ENCODE peak calls at places on chromosomes 5 and 9, in nine cellular contexts. M is cardiac fibroblast, Q is mucosa of descending colon, N is left ventricle myocardium inferior, C is brain microvascular endothelial cell, A is AG04450, H is natural killer cell, P is WTC11, W is GM06990. S is an unnamed sample.

GRCh38 chr5:79613571-79613970 is 1.3 kb downstream of the TENT2 start:
- DNase-seq in H (no peak), A (no peak), C (no peak), P (no peak), N (no peak), W (no peak), M (peak; percentile 9), Q (no peak), S (peak; percentile 1)

GRCh38 chr5:146001544-146002185 is 65.3 kb downstream of the SH3RF2 start:
- DNase-seq in M (no peak), W (no peak), P (no peak), C (no peak), A (no peak), H (no peak), N (no peak), Q (no peak), S (peak; percentile 50)

GRCh38 chr9:77820293-77820954 is 172.3 kb upstream of the GNA14 start:
- DNase-seq in C (peak; percentile 74), P (no peak), Q (no peak), M (peak; percentile 89), N (no peak), H (no peak), A (peak; percentile 10), W (no peak), S (peak; percentile 52)

GRCh38 chr9:114000671-114001409 is 77.3 kb downstream of the AMBP start:
- DNase-seq in C (no peak), N (no peak), Q (no peak), M (no peak), A (no peak), H (peak; percentile 9), P (no peak), W (no peak), S (no peak)

GRCh38 chr9:116073826-116074225 is 79.8 kb upstream of the PAPPA start:
- DNase-seq in N (no peak), W (no peak), P (no peak), Q (no peak), M (peak; percentile 81), A (no peak), C (peak; percentile 16), H (no peak), S (peak; percentile 82)

GRCh38 chr9:130054820-130055219 is 1.1 kb downstream of the GPR107 start:
- DNase-seq in W (no peak), C (no peak), N (no peak), M (no peak), P (no peak), Q (no peak), H (no peak), A (no peak), S (no peak)

GRCh38 chr5:145341842-145342241 is 493.3 kb downstream of the PRELID2 start:
- DNase-seq in W (no peak), A (no peak), H (no peak), P (no peak), C (peak; percentile 16), Q (no peak), N (no peak), M (peak; percentile 43), S (peak; percentile 14)

GRCh38 chr9:112242147-112242804 is 67.2 kb upstream of the SUSD1 start:
- DNase-seq in N (no peak), W (no peak), P (no peak), M (no peak), C (no peak), Q (no peak), H (no peak), A (no peak), S (no peak)

GRCh38 chr9:134776080-134776796 is 104.4 kb upstream of the FCN2 start:
- DNase-seq in A (peak; percentile 29), C (no peak), M (no peak), Q (no peak), H (no peak), W (no peak), P (no peak), N (no peak), S (no peak)

GRCh38 chr9:83027153-83027867 is 35.6 kb downstream of the RASEF start:
- DNase-seq in H (no peak), C (peak; percentile 92), P (no peak), W (no peak), M (peak; percentile 88), N (no peak), A (no peak), Q (no peak), S (peak; percentile 84)

GRCh38 chr9:93681316-93682154 is 105.2 kb downstream of the PHF2 start:
- DNase-seq in W (no peak), C (no peak), P (no peak), M (no peak), H (peak; percentile 14), Q (no peak), N (peak; percentile 7), A (no peak), S (no peak)

GRCh38 chr9:93682155-93682968 is 106.0 kb downstream of the PHF2 start:
- DNase-seq in N (peak; percentile 60), H (peak; percentile 19), P (peak; percentile 94), W (no peak), A (no peak), C (peak; percentile 43), Q (no peak), M (peak; percentile 62), S (peak; percentile 61)

GRCh38 chr9:93678199-93679019 is 102.0 kb downstream of the PHF2 start:
- DNase-seq in P (peak; percentile 3), W (no peak), C (no peak), H (no peak), Q (peak; percentile 38), M (no peak), N (peak; percentile 10), A (no peak), S (no peak)

GRCh38 chr9:93679536-93680444 is 103.4 kb downstream of the PHF2 start:
- DNase-seq in Q (no peak), H (peak; percentile 10), N (peak; percentile 10), A (no peak), M (no peak), C (no peak), W (no peak), P (peak; percentile 8), S (no peak)

DNA sequence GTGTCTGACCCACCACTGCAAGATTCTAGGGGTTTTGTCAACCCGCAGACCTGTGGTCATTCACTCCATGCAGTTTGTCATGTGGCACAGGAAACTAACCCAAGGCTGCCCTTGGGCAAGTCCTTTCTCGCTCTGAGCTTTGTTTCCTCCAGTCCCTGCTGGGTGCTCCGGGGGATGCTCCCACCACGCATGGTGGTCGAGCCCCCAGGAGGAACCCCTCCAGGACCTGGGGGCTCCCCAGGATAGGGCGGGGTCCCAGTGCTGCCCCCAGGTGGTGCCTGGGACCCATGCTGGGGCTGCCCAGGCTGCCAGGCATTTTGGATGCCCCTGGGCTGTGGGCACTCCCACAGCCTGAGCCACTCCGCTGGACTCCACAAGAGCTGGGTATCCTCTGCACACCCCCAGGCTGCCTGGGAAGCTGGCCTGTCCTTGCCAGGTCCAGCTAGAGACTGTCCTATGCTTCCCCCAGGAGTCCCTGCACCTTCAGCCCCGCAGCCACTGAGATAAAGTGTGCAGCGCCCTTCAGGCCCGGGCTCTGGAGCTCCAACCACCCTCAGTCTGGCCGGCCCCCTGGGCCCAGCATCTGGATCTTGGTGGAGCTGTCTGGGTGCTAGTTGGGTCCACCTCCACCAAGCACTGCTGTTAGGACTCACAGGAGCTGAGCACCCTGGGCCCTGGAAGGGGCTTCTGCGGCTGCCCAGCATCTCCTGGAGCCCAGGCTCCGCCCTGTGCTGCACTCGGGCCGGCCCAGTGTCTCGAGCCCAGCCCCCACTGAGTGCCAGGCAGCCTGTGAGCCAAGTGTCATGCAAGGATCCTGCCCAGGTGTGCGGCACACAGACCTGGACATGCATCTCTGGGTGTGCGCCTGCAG is 104.3 kb downstream of the PHF2 start:
- DNase-seq in C (no peak), P (peak; percentile 9), M (no peak), A (no peak), N (peak; percentile 13), W (no peak), Q (no peak), H (peak; percentile 9), S (no peak)
- TF ChIP-seq CTCF in C (peak; percentile 33), P (no peak), M (no peak), A (peak; percentile 9), N (no peak), W (no peak), Q (no peak), H (no peak), S (no peak)

DNA sequence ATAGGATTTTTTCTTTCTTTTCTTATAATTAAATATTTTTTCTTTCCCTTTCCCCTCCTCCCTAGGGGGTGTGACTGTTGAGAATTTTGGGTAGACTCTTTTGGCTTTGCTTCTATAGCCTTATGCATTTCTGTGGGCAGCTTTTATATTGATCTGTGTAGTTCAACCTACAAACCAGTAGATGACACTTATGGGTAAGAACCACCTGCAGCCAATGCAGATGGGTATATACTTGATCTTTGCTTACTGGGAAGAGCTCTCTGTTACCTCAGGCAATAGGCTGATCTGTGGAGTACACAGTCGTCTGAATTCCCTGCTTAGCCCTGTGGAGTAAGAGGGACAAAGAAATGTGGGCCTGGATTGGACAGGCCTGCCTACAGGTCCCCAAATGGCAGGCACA is 102.7 kb upstream of the STARD4 start:
- DNase-seq in M (no peak), P (no peak), C (no peak), N (no peak), H (no peak), Q (no peak), A (no peak), W (no peak), S (no peak)
- TF ChIP-seq CTCF in M (no peak), P (no peak), C (no peak), N (no peak), H (no peak), Q (no peak), A (no peak), W (no peak), S (no peak)

GRCh38 chr9:133118179-133118520 is 2.9 kb downstream of the RALGDS start:
- DNase-seq in P (no peak), M (no peak), H (no peak), Q (no peak), C (no peak), A (no peak), N (no peak), W (no peak), S (no peak)

GRCh38 chr9:133116346-133117231 is 4.5 kb downstream of the RALGDS start:
- DNase-seq in M (no peak), N (peak; percentile 17), H (no peak), C (no peak), P (no peak), W (no peak), Q (peak; percentile 58), A (no peak), S (no peak)

GRCh38 chr9:133119039-133119438 is 2.0 kb downstream of the RALGDS start:
- DNase-seq in A (no peak), M (peak; percentile 15), H (no peak), W (no peak), C (no peak), Q (peak; percentile 64), P (no peak), N (peak; percentile 55), S (no peak)

GRCh38 chr9:133118568-133118967 is 2.5 kb downstream of the RALGDS start:
- DNase-seq in W (no peak), P (no peak), M (no peak), H (no peak), N (no peak), A (no peak), C (no peak), Q (peak; percentile 48), S (no peak)

GRCh38 chr9:133117271-133118178 is 3.5 kb downstream of the RALGDS start:
- DNase-seq in C (no peak), N (peak; percentile 71), A (no peak), H (no peak), P (no peak), Q (peak; percentile 70), W (no peak), M (no peak), S (no peak)
- TF ChIP-seq CTCF in C (no peak), N (peak; percentile 30), A (no peak), H (no peak), P (no peak), Q (no peak), W (no peak), M (no peak), S (no peak)

GRCh38 chr5:15472116-15472515 is 27.9 kb upstream of the FBXL7 start:
- DNase-seq in A (no peak), W (no peak), Q (no peak), M (no peak), N (no peak), P (peak; percentile 52), C (no peak), H (no peak), S (no peak)
- TF ChIP-seq CTCF in A (no peak), W (no peak), Q (no peak), M (no peak), N (no peak), P (peak; percentile 21), C (peak; percentile 19), H (no peak), S (no peak)

S was measured in MCF 10A.